ENCODE peak calls at places on chromosomes 11 and 22, in five cellular contexts. A is HepG2, N is A549, V is H1, Y is K562. Z is an unnamed sample. For H3K9me3, the result is how much of the 10 kb centered on the place peaks cover.

GRCh38 chr11:71153005-71153395 is 99.4 kb downstream of the SHANK2 start:
- DNase-seq in A (peak), N (peak), V (no peak), Y (no peak), Z (peak)

GRCh38 chr22:28063656-28064055 is 144.6 kb upstream of the PITPNB start:
- DNase-seq in A (no peak), N (no peak), V (no peak), Y (no peak), Z (no peak)

GRCh38 chr22:50605349-50606074 is 4.9 kb downstream of the MAPK8IP2 start:
- DNase-seq in A (no peak), N (no peak), V (no peak), Y (no peak), Z (no peak)

GRCh38 chr11:17508816-17509215 is 32.2 kb upstream of the ABCC8 start:
- DNase-seq in A (no peak), N (no peak), V (no peak), Y (no peak), Z (no peak)

GRCh38 chr11:60563553-60564235 is 48.5 kb downstream of the MS4A13 start:
- DNase-seq in A (no peak), N (peak), V (peak), Y (no peak), Z (no peak)

GRCh38 chr11:88552377-88553029 is 215.0 kb upstream of the CTSC start:
- DNase-seq in A (peak), N (peak), V (peak), Y (peak), Z (peak)

GRCh38 chr11:61362542-61362875 is 335 bp downstream of the TMEM138 start:
- DNase-seq in A (peak), N (peak), V (no peak), Y (peak), Z (peak)

GRCh38 chr11:16326679-16327297 is 29.6 kb downstream of the SOX6 start:
- DNase-seq in A (no peak), N (no peak), V (no peak), Y (no peak), Z (peak)

GRCh38 chr11:79291948-79292347 is 148.9 kb downstream of the TENM4 start:
- DNase-seq in A (no peak), N (no peak), V (no peak), Y (no peak), Z (no peak)

GRCh38 chr11:37858398-37858797 is 1260.4 kb upstream of the RAG2 start:
- DNase-seq in A (no peak), N (no peak), V (no peak), Y (no peak), Z (no peak)

GRCh38 chr11:113828186-113828585 is 47.2 kb downstream of the USP28 start:
- DNase-seq in A (no peak), N (no peak), V (no peak), Y (no peak), Z (no peak)

GRCh38 chr11:57131080-57131790 is 50.5 kb upstream of the LRRC55 start:
- DNase-seq in A (peak), N (peak), V (peak), Y (peak), Z (peak)

GRCh38 chr11:118415739-118416068 is 14.3 kb downstream of the ATP5MG start:
- DNase-seq in A (no peak), N (peak), V (peak), Y (peak), Z (peak)

GRCh38 chr11:78044706-78045105 is 19.0 kb upstream of the THRSP start:
- DNase-seq in A (no peak), N (no peak), V (no peak), Y (no peak), Z (no peak)

GRCh38 chr11:79860336-79860735 is 419.5 kb upstream of the TENM4 start:
- DNase-seq in A (no peak), N (no peak), V (no peak), Y (no peak), Z (no peak)

GRCh38 chr22:19940536-19941364 is 822 bp upstream of the COMT start:
- DNase-seq in A (no peak), N (no peak), V (no peak), Y (no peak), Z (no peak)

GRCh38 chr11:81070948-81071347 is 1630.1 kb upstream of the TENM4 start:
- DNase-seq in A (no peak), N (no peak), V (no peak), Y (no peak), Z (no peak)

DNA sequence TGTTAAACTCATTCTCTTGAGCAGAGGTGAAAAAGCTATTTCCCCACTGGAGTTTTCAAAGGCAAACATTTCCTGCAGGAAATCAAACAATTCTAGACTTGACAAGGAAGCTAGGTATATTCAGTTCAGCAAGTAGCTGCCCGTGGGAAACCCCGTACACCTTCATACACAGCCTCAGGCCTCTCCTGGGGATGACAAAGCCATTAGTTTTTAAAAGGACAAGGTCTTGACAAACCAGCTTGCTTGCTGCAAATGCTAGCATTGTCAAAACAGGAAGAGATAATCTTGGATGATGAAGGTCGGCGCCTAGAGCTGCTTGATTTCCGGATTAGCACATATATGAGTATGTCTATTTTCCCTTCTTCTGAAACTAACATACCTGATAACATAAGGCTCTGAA is 1630.8 kb upstream of the TENM4 start:
- DNase-seq in A (no peak), N (no peak), V (no peak), Y (no peak), Z (no peak)
- TF ChIP-seq MAFK in A (no peak), N (no peak), V (no peak), Y (no peak), Z (no peak)

GRCh38 chr22:47397673-47398072 is 635.2 kb downstream of the TBC1D22A start:
- DNase-seq in A (no peak), N (no peak), V (no peak), Y (no peak), Z (no peak)
- H3K9me3 ChIP-seq in A (under half), N (under half), V (half or more), Y (under half), Z (under half)

DNA sequence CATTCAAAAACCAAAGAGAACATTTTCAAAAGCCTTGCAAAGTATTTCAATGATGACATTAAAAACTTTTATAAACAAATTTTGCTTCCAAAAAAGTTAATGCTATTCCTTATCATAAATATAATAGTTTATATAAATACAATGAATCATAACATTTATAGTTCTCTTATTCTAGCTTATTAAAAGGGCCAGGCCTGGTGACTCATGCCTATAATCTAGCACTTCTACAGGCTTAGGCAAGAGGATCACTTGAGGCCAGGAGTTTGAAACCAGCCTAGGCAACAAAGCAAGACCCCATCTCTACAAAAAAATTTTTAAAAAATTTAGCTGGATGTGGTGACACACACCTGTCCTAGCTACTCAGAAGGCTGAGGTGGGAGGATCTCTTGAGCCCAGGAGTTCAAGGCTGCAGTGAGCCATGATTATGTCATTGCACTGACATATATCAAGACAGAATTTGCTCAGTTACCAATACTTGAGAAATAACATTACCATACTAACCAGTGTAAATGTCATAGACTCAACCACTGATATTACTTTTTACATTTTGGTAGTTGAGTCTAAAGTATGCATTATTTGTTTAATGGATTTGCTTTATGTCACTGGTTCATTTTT is 56.4 kb downstream of the CYP2R1 start:
- DNase-seq in A (no peak), N (no peak), V (no peak), Y (no peak), Z (peak)
- TF ChIP-seq MAFK in A (no peak), N (no peak), V (no peak), Y (no peak), Z (no peak)

GRCh38 chr11:96875772-96876171 is 486.0 kb downstream of the JRKL start:
- DNase-seq in A (no peak), N (no peak), V (no peak), Y (no peak), Z (no peak)

GRCh38 chr11:96878299-96879051 is 488.7 kb downstream of the JRKL start:
- DNase-seq in A (no peak), N (no peak), V (no peak), Y (no peak), Z (no peak)
- H3K9me3 ChIP-seq in A (under half), N (under half), V (under half), Y (under half), Z (under half)

DNA sequence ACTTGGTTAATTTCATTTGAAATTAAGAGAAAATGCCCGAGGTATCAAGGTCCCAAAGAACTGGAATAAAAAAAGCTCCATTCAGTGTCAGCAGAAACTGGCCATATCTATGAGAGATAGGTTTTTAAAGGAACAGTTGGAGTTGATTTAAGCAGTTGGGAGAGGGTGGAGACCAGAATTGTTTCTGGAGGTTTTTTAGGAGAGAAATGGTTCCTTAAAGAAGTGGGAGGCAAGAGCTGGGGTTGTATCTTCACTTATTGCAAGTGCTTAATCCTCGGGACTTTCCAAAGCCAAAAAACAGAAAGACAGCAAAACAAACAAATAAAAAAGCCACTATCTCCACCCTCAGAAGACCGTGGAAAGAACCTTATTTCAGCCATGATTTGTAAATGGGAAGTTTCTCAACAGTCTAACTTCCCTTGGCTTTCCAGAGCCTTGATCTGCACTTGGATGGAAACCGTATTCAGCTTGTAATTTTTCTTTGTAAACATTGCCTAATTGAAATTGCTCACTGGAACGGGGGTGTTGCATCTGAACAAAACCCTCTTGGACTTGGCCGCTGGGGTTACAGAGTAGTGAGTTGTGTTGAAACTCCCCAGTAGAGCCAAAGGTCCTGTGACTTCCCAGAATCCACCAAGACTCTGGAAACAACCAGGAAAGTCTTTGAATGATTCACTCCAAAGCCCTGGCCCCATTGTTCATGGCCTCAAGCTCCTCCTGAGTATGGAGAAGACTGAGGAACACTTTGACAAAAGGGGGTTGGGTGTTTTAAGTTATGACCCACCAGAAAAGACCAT is 115.6 kb downstream of the SLC1A2 start:
- DNase-seq in A (peak), N (peak), V (no peak), Y (no peak), Z (peak)
- TF ChIP-seq MAFK in A (no peak), N (no peak), V (no peak), Y (no peak), Z (no peak)

GRCh38 chr22:47797546-47797945 is 1035.1 kb downstream of the TBC1D22A start:
- DNase-seq in A (no peak), N (no peak), V (no peak), Y (no peak), Z (no peak)
- H3K9me3 ChIP-seq in A (under half), N (under half), V (under half), Y (under half), Z (half or more)

GRCh38 chr22:38214248-38215056 is 12.7 kb downstream of the MAFF start:
- DNase-seq in A (no peak), N (no peak), V (peak), Y (peak), Z (peak)
- TF ChIP-seq MAFK in A (no peak), N (no peak), V (no peak), Y (no peak), Z (no peak)

GRCh38 chr22:48379371-48379770 is 1448.3 kb downstream of the BRD1 start:
- DNase-seq in A (no peak), N (no peak), V (peak), Y (no peak), Z (no peak)
- H3K9me3 ChIP-seq in A (under half), N (under half), V (under half), Y (under half), Z (under half)

GRCh38 chr22:26618487-26618886 is 660 bp upstream of the CRYBB1 start:
- DNase-seq in A (no peak), N (no peak), V (no peak), Y (no peak), Z (no peak)

GRCh38 chr22:26616650-26617049 is 1.2 kb downstream of the CRYBB1 start:
- DNase-seq in A (no peak), N (no peak), V (no peak), Y (no peak), Z (no peak)

GRCh38 chr22:26615830-26616435 is 1.9 kb downstream of the CRYBB1 start:
- DNase-seq in A (no peak), N (no peak), V (no peak), Y (no peak), Z (no peak)

GRCh38 chr22:26619510-26619909 is 1.7 kb upstream of the CRYBB1 start:
- DNase-seq in A (no peak), N (no peak), V (no peak), Y (peak), Z (no peak)

GRCh38 chr22:26617251-26618199 is at the start of gene CRYBB1:
- DNase-seq in A (no peak), N (no peak), V (peak), Y (peak), Z (peak)
- TF ChIP-seq MAFK in A (no peak), N (no peak), V (no peak), Y (no peak), Z (no peak)

Z was measured in IMR-90.